ENCODE peak calls at places on chromosomes 2 and 18, in ten cellular contexts. G, R, A, M, D, H, W, K, L and C are unnamed samples.

GRCh38 chr2:162636206-162636728 is 202.3 kb downstream of the KCNH7 start:
- DNase-seq in G (no peak), R (no peak), A (no peak), M (no peak), D (no peak), H (no peak), W (no peak), K (no peak), L (no peak), C (no peak)

GRCh38 chr18:78727057-78727739 is 252.4 kb upstream of the SALL3 start:
- DNase-seq in G (no peak), R (no peak), A (no peak), M (peak), D (no peak), H (no peak), W (peak), K (peak), L (no peak), C (no peak)

GRCh38 chr2:151379191-151379590 is 21.8 kb downstream of the TNFAIP6 start:
- DNase-seq in G (no peak), R (no peak), A (no peak), M (no peak), D (no peak), H (no peak), W (no peak), K (no peak), L (no peak), C (no peak)

GRCh38 chr18:59056706-59057492 is 82.8 kb upstream of the SEC11C start:
- DNase-seq in G (peak), R (peak), A (peak), M (peak), D (peak), H (peak), W (peak), K (peak), L (peak), C (no peak)

GRCh38 chr2:46315103-46315890 is 18.1 kb downstream of the EPAS1 start:
- DNase-seq in G (peak), R (peak), A (peak), M (peak), D (no peak), H (peak), W (peak), K (peak), L (peak), C (peak)

GRCh38 chr2:144181006-144181405 is 338.9 kb downstream of the ZEB2 start:
- DNase-seq in G (no peak), R (no peak), A (no peak), M (no peak), D (no peak), H (no peak), W (no peak), K (no peak), L (no peak), C (no peak)

GRCh38 chr2:33777791-33778190 is 178.7 kb upstream of the FAM98A start:
- DNase-seq in G (no peak), R (no peak), A (no peak), M (no peak), D (no peak), H (no peak), W (no peak), K (no peak), L (no peak), C (no peak)

GRCh38 chr2:239257511-239257937 is 143.3 kb downstream of the HDAC4 start:
- DNase-seq in G (no peak), R (peak), A (no peak), M (peak), D (no peak), H (peak), W (no peak), K (no peak), L (peak), C (no peak)

GRCh38 chr2:235747001-235747867 is 253.4 kb downstream of the AGAP1 start:
- DNase-seq in G (no peak), R (no peak), A (no peak), M (no peak), D (peak), H (no peak), W (no peak), K (no peak), L (no peak), C (no peak)

GRCh38 chr2:39008663-39009062 is 112.2 kb downstream of the SOS1 start:
- DNase-seq in G (no peak), R (no peak), A (no peak), M (no peak), D (no peak), H (no peak), W (no peak), K (no peak), L (no peak), C (no peak)

GRCh38 chr18:63140997-63141776 is 178.4 kb downstream of the BCL2 start:
- DNase-seq in G (no peak), R (no peak), A (no peak), M (no peak), D (no peak), H (no peak), W (no peak), K (no peak), L (no peak), C (no peak)

GRCh38 chr18:47331051-47331450 is 79.6 kb upstream of the SKOR2 start:
- DNase-seq in G (no peak), R (no peak), A (no peak), M (no peak), D (no peak), H (no peak), W (no peak), K (no peak), L (no peak), C (no peak)

GRCh38 chr2:140586379-140586778 is 1544.4 kb downstream of the LRP1B start:
- DNase-seq in G (peak), R (peak), A (no peak), M (no peak), D (peak), H (no peak), W (no peak), K (no peak), L (peak), C (no peak)

GRCh38 chr2:112836695-112837117 is at the start of gene IL1B:
- DNase-seq in G (no peak), R (no peak), A (no peak), M (no peak), D (no peak), H (no peak), W (no peak), K (no peak), L (no peak), C (no peak)

GRCh38 chr2:120434909-120435308 is 89.0 kb downstream of the INHBB start:
- DNase-seq in G (no peak), R (no peak), A (no peak), M (no peak), D (peak), H (no peak), W (peak), K (no peak), L (no peak), C (no peak)

DNA sequence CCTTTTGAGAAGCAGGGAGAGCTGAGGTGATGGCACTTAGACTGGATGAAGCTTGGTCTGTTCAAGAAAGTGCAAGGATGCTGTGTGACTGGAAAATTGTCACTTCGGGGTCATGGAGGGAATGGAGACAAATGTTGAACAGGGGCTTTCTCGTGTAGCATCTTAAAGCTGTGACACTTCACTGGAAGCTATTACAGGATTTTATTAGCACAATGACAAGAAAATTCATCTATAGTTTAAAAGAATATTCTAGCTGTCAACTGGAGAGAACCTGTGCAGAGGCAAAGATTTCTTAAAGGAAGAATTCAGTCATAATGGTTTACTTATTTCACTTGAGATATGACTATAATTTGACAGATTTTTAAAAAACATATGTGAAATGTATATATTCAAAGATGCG is 963.9 kb upstream of the ZEB2 start:
- DNase-seq in G (no peak), R (no peak), A (no peak), M (no peak), D (no peak), H (no peak), W (no peak), K (no peak), L (no peak), C (no peak)
- TF ChIP-seq POLR2AphosphoS5 in G (no peak), R (no peak), A (no peak), M (no peak), D (no peak), H (no peak), W (no peak), K (no peak), L (no peak), C (no peak)

GRCh38 chr2:218879881-218880748 is 537 bp upstream of the WNT10A start:
- DNase-seq in G (peak), R (no peak), A (no peak), M (no peak), D (peak), H (peak), W (peak), K (peak), L (no peak), C (no peak)

GRCh38 chr2:218877891-218878290 is 2.8 kb upstream of the WNT10A start:
- DNase-seq in G (no peak), R (no peak), A (no peak), M (no peak), D (no peak), H (no peak), W (peak), K (no peak), L (no peak), C (no peak)

GRCh38 chr2:218877331-218877730 is 3.3 kb upstream of the WNT10A start:
- DNase-seq in G (no peak), R (no peak), A (no peak), M (no peak), D (no peak), H (no peak), W (peak), K (no peak), L (no peak), C (no peak)

GRCh38 chr2:218878941-218879761 is 1.5 kb upstream of the WNT10A start:
- DNase-seq in G (peak), R (no peak), A (no peak), M (no peak), D (no peak), H (no peak), W (peak), K (no peak), L (no peak), C (no peak)

DNA sequence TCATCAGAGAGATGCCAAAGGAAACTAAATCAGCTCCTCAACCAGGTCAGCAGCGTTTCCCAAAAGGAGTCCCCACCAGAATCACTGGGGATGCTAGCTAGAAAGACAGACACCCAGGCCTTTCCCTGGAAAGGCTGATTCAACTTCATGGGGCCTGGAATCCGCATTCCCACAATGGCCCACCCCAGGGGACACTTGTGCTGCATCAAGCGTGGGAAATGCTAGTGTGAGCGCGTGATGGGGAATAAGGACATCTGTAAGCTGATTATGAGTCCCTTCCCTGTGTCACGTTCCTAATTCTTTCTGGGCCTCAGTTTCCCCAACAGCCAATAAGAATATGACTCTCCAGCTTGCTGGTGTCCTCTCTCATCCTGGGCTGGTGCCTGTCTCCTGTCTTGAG is 2.2 kb upstream of the WNT10A start:
- DNase-seq in G (no peak), R (no peak), A (no peak), M (no peak), D (no peak), H (no peak), W (peak), K (no peak), L (no peak), C (no peak)
- TF ChIP-seq POLR2AphosphoS5 in G (no peak), R (no peak), A (no peak), M (no peak), D (no peak), H (no peak), W (no peak), K (no peak), L (no peak), C (no peak)

GRCh38 chr18:75167759-75168211 is 41.2 kb downstream of the PTGR3 start:
- DNase-seq in G (peak), R (no peak), A (no peak), M (peak), D (no peak), H (no peak), W (no peak), K (no peak), L (no peak), C (peak)
- TF ChIP-seq POLR2AphosphoS5 in G (no peak), R (no peak), A (no peak), M (peak), D (no peak), H (no peak), W (peak), K (no peak), L (no peak), C (no peak)

DNA sequence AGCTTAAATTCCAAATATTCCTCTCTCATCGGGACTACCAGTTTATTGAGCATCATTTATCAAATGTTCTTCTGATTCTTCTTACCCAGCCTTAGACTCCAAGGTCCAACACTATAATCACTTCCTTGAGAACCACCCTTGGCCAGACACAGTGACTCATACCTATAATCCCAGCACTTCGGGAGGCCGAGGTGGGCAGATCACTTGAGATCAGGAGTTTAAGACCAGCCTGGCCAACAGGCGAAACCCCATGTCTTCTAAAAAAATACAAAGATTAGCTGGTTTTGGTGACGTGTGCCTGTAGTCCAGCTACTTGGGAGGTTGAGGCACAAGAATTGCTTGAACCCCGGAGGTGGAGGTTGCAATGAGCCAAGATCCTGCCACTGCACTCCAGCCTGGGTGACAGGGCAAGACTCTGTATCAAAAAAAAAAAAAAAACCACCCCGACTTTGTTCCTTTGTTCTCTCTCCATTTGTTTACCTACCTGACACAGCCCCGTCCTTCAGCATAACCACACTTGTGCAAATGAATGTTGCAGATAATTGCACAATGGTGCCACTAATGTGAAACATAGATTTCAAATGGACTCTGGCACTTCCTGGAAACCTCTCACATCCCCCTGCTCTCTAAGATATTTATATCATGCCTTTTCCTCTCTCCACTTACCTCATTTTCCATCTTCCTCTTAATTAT is 38.9 kb upstream of the LPIN2 start:
- DNase-seq in G (peak), R (no peak), A (no peak), M (no peak), D (no peak), H (no peak), W (no peak), K (peak), L (peak), C (no peak)
- TF ChIP-seq POLR2AphosphoS5 in G (peak), R (no peak), A (no peak), M (no peak), D (no peak), H (no peak), W (no peak), K (peak), L (no peak), C (no peak)

GRCh38 chr2:219897456-219897855 is 270.0 kb downstream of the SLC4A3 start:
- DNase-seq in G (no peak), R (no peak), A (no peak), M (no peak), D (no peak), H (no peak), W (no peak), K (no peak), L (no peak), C (no peak)
- TF ChIP-seq POLR2AphosphoS5 in G (no peak), R (no peak), A (no peak), M (no peak), D (no peak), H (no peak), W (no peak), K (no peak), L (no peak), C (no peak)

GRCh38 chr18:54904521-54904920 is 54.7 kb downstream of the CCDC68 start:
- DNase-seq in G (no peak), R (no peak), A (no peak), M (no peak), D (no peak), H (no peak), W (no peak), K (no peak), L (no peak), C (no peak)
- TF ChIP-seq POLR2AphosphoS5 in G (no peak), R (no peak), A (no peak), M (no peak), D (no peak), H (no peak), W (no peak), K (no peak), L (no peak), C (no peak)